ENCODE peak calls at places on chromosomes 7 and 10, in eight cellular contexts. R, G, P, O, N, M, B and Q are unnamed samples.

GRCh38 chr7:37759519-37759918 is 76.0 kb downstream of the GPR141 start:
- DNase-seq in R (no peak), O (no peak), B (no peak), N (no peak), P (no peak), M (no peak), G (no peak), Q (no peak)

GRCh38 chr7:135661311-135662122 is 797 bp upstream of the STMP1 start:
- DNase-seq in P (no peak), B (no peak), N (no peak), G (peak; percentile 11), R (no peak), O (no peak), M (peak; percentile 66), Q (no peak)

GRCh38 chr7:83947260-83947659 is 247.3 kb downstream of the SEMA3A start:
- DNase-seq in M (no peak), G (peak; percentile 48), B (no peak), O (peak; percentile 19), P (no peak), R (no peak), N (no peak), Q (no peak)

GRCh38 chr10:30467939-30468338 is 34.0 kb downstream of the MAP3K8 start:
- DNase-seq in O (no peak), B (no peak), R (no peak), N (no peak), M (no peak), G (no peak), P (no peak), Q (no peak)

GRCh38 chr7:17109017-17109416 is 189.4 kb upstream of the AHR start:
- DNase-seq in G (peak; percentile 56), R (no peak), O (no peak), N (peak; percentile 32), P (peak; percentile 45), M (no peak), B (no peak), Q (peak; percentile 12)

GRCh38 chr7:193538-194256 is 1.3 kb downstream of the FAM20C start:
- DNase-seq in R (no peak), P (no peak), N (no peak), B (no peak), G (no peak), O (no peak), M (no peak), Q (no peak)

GRCh38 chr7:8271960-8272359 is 10.0 kb upstream of the ICA1 start:
- DNase-seq in M (no peak), R (no peak), B (no peak), N (no peak), O (no peak), G (no peak), P (no peak), Q (no peak)

GRCh38 chr7:57415326-57415725 is 34.7 kb upstream of the ZNF716 start:
- DNase-seq in R (no peak), N (no peak), O (no peak), B (no peak), G (no peak), M (no peak), P (no peak), Q (no peak)

GRCh38 chr7:17599733-17600685 is 301.6 kb downstream of the AHR start:
- DNase-seq in O (no peak), P (peak; percentile 96), M (no peak), B (no peak), R (no peak), G (peak; percentile 95), N (peak; percentile 80), Q (peak; percentile 97)

GRCh38 chr7:134289423-134289822 is 27.3 kb downstream of the SLC35B4 start:
- DNase-seq in O (no peak), N (no peak), M (no peak), B (no peak), P (no peak), R (no peak), G (no peak), Q (no peak)

GRCh38 chr10:664248-664647 is 25.2 kb downstream of the DIP2C start:
- DNase-seq in N (no peak), O (no peak), B (no peak), R (no peak), M (no peak), P (no peak), G (no peak), Q (no peak)

GRCh38 chr10:126683466-126683865 is 13.0 kb upstream of the C10orf90 start:
- DNase-seq in P (no peak), M (no peak), G (no peak), O (no peak), B (no peak), R (no peak), N (no peak), Q (no peak)

GRCh38 chr10:3782456-3783312 is 2.3 kb downstream of the KLF6 start:
- DNase-seq in P (no peak), M (peak; percentile 91), B (peak; percentile 79), O (no peak), N (peak; percentile 88), G (peak; percentile 77), R (peak; percentile 53), Q (peak; percentile 92)

GRCh38 chr10:49279015-49279880 is 19.7 kb upstream of the C10orf71 start:
- DNase-seq in B (no peak), R (no peak), G (no peak), P (no peak), N (no peak), O (no peak), M (peak; percentile 35), Q (no peak)

GRCh38 chr7:135644154-135644553 is 18.2 kb upstream of the STMP1 start:
- DNase-seq in B (no peak), O (no peak), N (no peak), G (no peak), R (no peak), P (no peak), M (no peak), Q (no peak)

GRCh38 chr10:48670978-48671913 is 13.4 kb upstream of the WDFY4 start:
- DNase-seq in O (no peak), M (no peak), N (no peak), G (no peak), B (no peak), R (no peak), P (no peak), Q (no peak)

GRCh38 chr7:143975617-143976016 is 21.0 kb downstream of the OR2F1 start:
- DNase-seq in O (peak; percentile 29), M (no peak), N (no peak), G (no peak), P (no peak), B (no peak), R (no peak), Q (no peak)

DNA sequence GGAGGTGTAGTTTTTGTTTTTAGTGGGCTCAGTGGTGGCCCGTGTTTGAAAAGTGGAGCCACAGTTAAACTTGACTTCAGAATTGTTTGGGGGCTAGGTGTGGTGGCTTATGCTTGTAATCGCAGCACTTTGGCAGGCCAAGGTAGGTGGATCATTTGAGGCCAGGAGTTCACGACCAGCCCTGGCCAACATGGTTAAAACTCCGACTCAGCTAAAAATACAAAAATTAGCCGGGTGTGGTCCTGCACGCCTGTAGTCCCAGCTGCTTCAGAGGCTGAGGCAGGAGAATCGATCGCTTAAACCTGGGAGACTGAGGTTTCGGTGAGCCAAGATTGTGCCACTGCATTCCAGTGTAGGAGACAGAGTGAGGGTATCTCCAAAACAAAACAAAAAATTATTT is 1.8 kb downstream of the CCT6A start:
- DNase-seq in N (no peak), M (no peak), R (no peak), P (no peak), G (no peak), O (no peak), B (no peak), Q (no peak)
- H3K4me3 ChIP-seq in N (no peak overlapping the region), M (no peak overlapping the region), R (no peak overlapping the region), P (no peak overlapping the region), G (peak overlapping the region; percentile 99), O (peak overlapping the region; percentile 98), B (no peak overlapping the region), Q (no peak overlapping the region)

GRCh38 chr10:10911035-10911434 is 106.6 kb upstream of the CELF2 start:
- DNase-seq in P (no peak), M (no peak), R (no peak), G (no peak), N (no peak), B (no peak), O (no peak), Q (no peak)

GRCh38 chr10:10910634-10911033 is 107.0 kb upstream of the CELF2 start:
- DNase-seq in P (no peak), R (no peak), M (no peak), B (no peak), N (no peak), G (no peak), O (no peak), Q (no peak)

GRCh38 chr10:10915215-10915614 is 102.5 kb upstream of the CELF2 start:
- DNase-seq in O (no peak), N (no peak), B (no peak), M (no peak), R (no peak), G (no peak), P (no peak), Q (no peak)

GRCh38 chr10:10914129-10914528 is 103.5 kb upstream of the CELF2 start:
- DNase-seq in N (no peak), M (no peak), R (no peak), B (no peak), G (no peak), P (no peak), O (no peak), Q (no peak)

DNA sequence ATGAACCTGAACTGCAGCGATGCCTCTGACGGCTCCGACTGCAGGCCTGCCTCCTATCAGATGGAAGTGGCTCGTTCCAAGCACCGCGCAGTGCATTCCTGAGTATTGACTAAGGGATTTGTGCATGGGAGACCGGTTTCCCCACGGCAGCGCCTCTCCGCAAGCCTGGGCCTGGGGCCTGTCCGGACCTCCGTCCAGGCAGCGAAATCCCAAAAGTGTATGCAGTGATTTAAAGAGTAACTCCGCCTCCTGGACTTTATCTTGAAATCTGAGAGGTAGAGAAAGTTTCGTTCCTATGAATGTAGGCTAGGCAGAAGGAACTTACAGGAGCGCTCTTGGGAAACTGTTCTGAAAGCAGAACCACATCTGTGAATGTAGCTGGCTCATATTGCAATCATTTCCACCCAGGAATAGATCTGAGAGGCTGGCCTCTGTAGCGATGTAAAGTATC is 106.2 kb upstream of the CELF2 start:
- DNase-seq in P (peak; percentile 86), N (peak; percentile 90), G (peak; percentile 37), M (peak; percentile 93), B (no peak), R (peak; percentile 83), O (no peak), Q (peak; percentile 81)
- H3K4me3 ChIP-seq in P (peak overlapping the region; percentile 3), N (peak overlapping the region; percentile 48), G (no peak overlapping the region), M (peak overlapping the region; percentile 42), B (no peak overlapping the region), R (peak overlapping the region; percentile 33), O (no peak overlapping the region), Q (peak overlapping the region; percentile 17)

GRCh38 chr7:148590533-148590932 is at the start of gene C7orf33:
- DNase-seq in P (no peak), O (no peak), B (no peak), M (no peak), R (no peak), N (no peak), G (no peak), Q (no peak)
- H3K4me3 ChIP-seq in P (no peak within 1 kb of the TSS), O (no peak within 1 kb of the TSS), B (no peak within 1 kb of the TSS), M (no peak within 1 kb of the TSS), R (no peak within 1 kb of the TSS), N (no peak within 1 kb of the TSS), G (no peak within 1 kb of the TSS), Q (no peak within 1 kb of the TSS)

DNA sequence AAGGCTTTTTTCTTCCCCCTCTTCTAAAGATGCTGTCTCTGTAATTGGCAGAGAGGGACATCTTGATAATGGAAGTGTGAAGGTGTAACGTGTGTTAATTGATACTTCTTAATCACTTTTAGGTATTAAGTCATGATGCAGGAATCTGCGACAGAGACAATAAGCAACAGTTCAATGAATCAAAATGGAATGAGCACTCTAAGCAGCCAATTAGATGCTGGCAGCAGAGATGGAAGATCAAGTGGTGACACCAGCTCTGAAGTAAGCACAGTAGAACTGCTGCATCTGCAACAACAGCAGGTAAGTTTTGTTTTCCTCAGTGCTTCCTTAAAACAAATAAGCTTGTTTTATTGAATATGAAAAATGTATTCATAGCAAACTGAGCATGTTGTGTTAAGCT is 11.8 kb downstream of the FOXP2 start:
- DNase-seq in O (no peak), G (no peak), M (no peak), B (no peak), R (no peak), N (no peak), P (no peak), Q (no peak)
- H3K4me3 ChIP-seq in O (no peak overlapping the region), G (no peak overlapping the region), M (no peak overlapping the region), B (no peak overlapping the region), R (no peak overlapping the region), N (no peak overlapping the region), P (no peak overlapping the region), Q (no peak overlapping the region)